ENCODE peak calls at places on chromosome 21, in five cellular contexts. P, Z, K, B and V are unnamed samples.

GRCh38 chr21:45447821-45448220 is 42.9 kb downstream of the COL18A1 start:
- DNase-seq in P (no peak), Z (no peak), K (no peak), B (no peak), V (no peak)

GRCh38 chr21:37181059-37181458 is 86.1 kb downstream of the VPS26C start:
- DNase-seq in P (no peak), Z (no peak), K (no peak), B (no peak), V (no peak)

GRCh38 chr21:45322960-45323461 is 35.3 kb upstream of the POFUT2 start:
- DNase-seq in P (no peak), Z (no peak), K (no peak), B (no peak), V (no peak)

GRCh38 chr21:34878940-34879339 is 170.2 kb downstream of the RUNX1 start:
- DNase-seq in P (no peak), Z (no peak), K (no peak), B (no peak), V (no peak)

GRCh38 chr21:36454706-36455105 is 25.2 kb downstream of the CLDN14 start:
- DNase-seq in P (no peak), Z (no peak), K (no peak), B (no peak), V (no peak)

GRCh38 chr21:45431781-45432572 is 27.0 kb downstream of the COL18A1 start:
- DNase-seq in P (no peak), Z (no peak), K (no peak), B (no peak), V (no peak)

GRCh38 chr21:38914531-38915385 is 109.0 kb downstream of the ETS2 start:
- DNase-seq in P (peak; percentile 19), Z (no peak), K (no peak), B (no peak), V (no peak)

GRCh38 chr21:45598109-45598508 is 45.4 kb upstream of the PCBP3 start:
- DNase-seq in P (no peak), Z (no peak), K (no peak), B (no peak), V (no peak)

GRCh38 chr21:34510148-34511142 is 1.6 kb downstream of the KCNE1 start:
- DNase-seq in P (peak; percentile 1), Z (no peak), K (peak; percentile 81), B (no peak), V (no peak)

GRCh38 chr21:45780647-45781046 is 137.1 kb downstream of the PCBP3 start:
- DNase-seq in P (no peak), Z (no peak), K (no peak), B (no peak), V (no peak)

GRCh38 chr21:46120301-46121285 is 22.7 kb downstream of the COL6A2 start:
- DNase-seq in P (no peak), Z (no peak), K (no peak), B (peak; percentile 17), V (no peak)

GRCh38 chr21:37627074-37627473 is 260.5 kb downstream of the DYRK1A start:
- DNase-seq in P (no peak), Z (no peak), K (peak; percentile 8), B (no peak), V (no peak)

GRCh38 chr21:21114456-21114855 is 116.2 kb downstream of the NCAM2 start:
- DNase-seq in P (no peak), Z (no peak), K (no peak), B (no peak), V (no peak)

GRCh38 chr21:40567511-40567910 is 279.4 kb downstream of the DSCAM start:
- DNase-seq in P (no peak), Z (no peak), K (no peak), B (no peak), V (peak; percentile 7)